ENCODE peak calls at places on chromosomes 11 and 22, in seven cellular contexts. Q is GM04504; Y is NCI-H1048; Z is stimulated activated CD4-positive, alpha-beta T cell treated with anti-CD3 and anti-CD28 coated beads, Interleukin-1b, Interleukin-23, amount 100 ng/mL, for 24 hours; D is mesendoderm; U is stimulated activated CD8-positive, alpha-beta memory T cell treated with anti-CD3 and anti-CD28 coated beads, Interleukin-15, amount 100 ng/mL, for 48 hours; L is effector CD4-positive, alpha-beta T cell. B is an unnamed sample.

GRCh38 chr22:26466196-26466595 is 17.4 kb downstream of the HPS4 start:
- DNase-seq in Q (no peak), Y (no peak), Z (no peak), D (no peak), U (no peak), L (no peak), B (no peak)

GRCh38 chr11:100833276-100833675 is 146.2 kb downstream of the ARHGAP42 start:
- DNase-seq in Q (no peak), Y (no peak), Z (no peak), D (no peak), U (no peak), L (no peak), B (no peak)

GRCh38 chr11:80970016-80970516 is 1529.2 kb upstream of the TENM4 start:
- DNase-seq in Q (no peak), Y (no peak), Z (no peak), D (no peak), U (no peak), L (no peak), B (no peak)

GRCh38 chr11:16297332-16297731 is 59.0 kb downstream of the SOX6 start:
- DNase-seq in Q (no peak), Y (no peak), Z (no peak), D (no peak), U (no peak), L (no peak), B (no peak)

GRCh38 chr11:23755769-23756168 is 741.1 kb upstream of the LUZP2 start:
- DNase-seq in Q (peak), Y (no peak), Z (no peak), D (no peak), U (no peak), L (no peak), B (no peak)

GRCh38 chr11:118666331-118666730 is 13.1 kb downstream of the TREH start:
- DNase-seq in Q (no peak), Y (no peak), Z (no peak), D (no peak), U (no peak), L (no peak), B (no peak)

GRCh38 chr11:27757953-27758352 is 57.7 kb upstream of the BDNF start:
- DNase-seq in Q (peak), Y (no peak), Z (no peak), D (no peak), U (no peak), L (no peak), B (no peak)

GRCh38 chr11:1693327-1694063 is 3.5 kb upstream of the KRTAP5-6 start:
- DNase-seq in Q (peak), Y (peak), Z (peak), D (peak), U (peak), L (peak), B (peak)

GRCh38 chr22:42066133-42066761 is 4.4 kb downstream of the NAGA start:
- DNase-seq in Q (no peak), Y (no peak), Z (no peak), D (no peak), U (no peak), L (no peak), B (no peak)

GRCh38 chr22:43817402-43817801 is 5.3 kb upstream of the EFCAB6 start:
- DNase-seq in Q (no peak), Y (no peak), Z (no peak), D (no peak), U (no peak), L (no peak), B (no peak)

GRCh38 chr11:128779036-128779435 is 85.2 kb downstream of the FLI1 start:
- DNase-seq in Q (no peak), Y (no peak), Z (no peak), D (no peak), U (no peak), L (no peak), B (no peak)

GRCh38 chr22:32587449-32587848 is 112.8 kb downstream of the FBXO7 start:
- DNase-seq in Q (no peak), Y (no peak), Z (no peak), D (no peak), U (no peak), L (no peak), B (no peak)

GRCh38 chr11:28520291-28520690 is 412.1 kb downstream of the METTL15 start:
- DNase-seq in Q (no peak), Y (no peak), Z (no peak), D (no peak), U (no peak), L (no peak), B (no peak)

GRCh38 chr11:2741377-2742131 is 41.8 kb upstream of the KCNQ1OT1 start:
- DNase-seq in Q (peak), Y (no peak), Z (no peak), D (peak), U (no peak), L (no peak), B (no peak)

GRCh38 chr22:43895986-43896645 is 4.3 kb upstream of the PNPLA5 start:
- DNase-seq in Q (no peak), Y (no peak), Z (no peak), D (peak), U (no peak), L (no peak), B (no peak)

GRCh38 chr22:48908547-48908946 is 919.1 kb downstream of the BRD1 start:
- DNase-seq in Q (no peak), Y (no peak), Z (no peak), D (no peak), U (no peak), L (no peak), B (no peak)

GRCh38 chr22:43897751-43898261 is 6.0 kb upstream of the PNPLA5 start:
- DNase-seq in Q (no peak), Y (no peak), Z (no peak), D (no peak), U (no peak), L (no peak), B (no peak)

GRCh38 chr22:48576333-48577013 is 1251.2 kb downstream of the BRD1 start:
- DNase-seq in Q (no peak), Y (no peak), Z (no peak), D (peak), U (no peak), L (no peak), B (no peak)

GRCh38 chr11:64447717-64448598 is 89.0 kb downstream of the RPS6KA4 start:
- DNase-seq in Q (no peak), Y (no peak), Z (no peak), D (peak), U (no peak), L (no peak), B (no peak)

GRCh38 chr11:61602775-61603569 is 22.1 kb upstream of the SYT7 start:
- DNase-seq in Q (peak), Y (no peak), Z (no peak), D (no peak), U (no peak), L (no peak), B (peak)

GRCh38 chr11:6673523-6673922 is 9.6 kb downstream of the MRPL17 start:
- DNase-seq in Q (no peak), Y (no peak), Z (no peak), D (no peak), U (no peak), L (no peak), B (no peak)

GRCh38 chr11:120613264-120614226 is 102.0 kb downstream of the GRIK4 start:
- DNase-seq in Q (no peak), Y (no peak), Z (no peak), D (peak), U (no peak), L (no peak), B (peak)

GRCh38 chr11:2459796-2460531 is 15.2 kb downstream of the KCNQ1 start:
- DNase-seq in Q (no peak), Y (no peak), Z (no peak), D (no peak), U (no peak), L (no peak), B (no peak)

GRCh38 chr11:117808768-117809167 is 11.8 kb upstream of the DSCAML1 start:
- DNase-seq in Q (no peak), Y (no peak), Z (no peak), D (no peak), U (no peak), L (no peak), B (no peak)

B was measured in D721Med.